ENCODE peak calls at places on chromosomes 11 and 22, in four cellular contexts. One of them, this sample, is unnamed.

GRCh38 chr11:12773591-12773990 is 99.4 kb downstream of the TEAD1 start:
- DNase-seq in fibroblast of pulmonary artery: no peak
- DNase-seq in testis: no peak
- DNase-seq in GM13976: no peak
- DNase-seq in this sample: no peak

GRCh38 chr22:42622061-42622710 is 7.5 kb upstream of the POLDIP3 start:
- DNase-seq in fibroblast of pulmonary artery: no peak
- DNase-seq in testis: no peak
- DNase-seq in GM13976: no peak
- DNase-seq in this sample: no peak

GRCh38 chr11:99234534-99234933 is 213.8 kb downstream of the CNTN5 start:
- DNase-seq in fibroblast of pulmonary artery: no peak
- DNase-seq in testis: no peak
- DNase-seq in GM13976: no peak
- DNase-seq in this sample: no peak

GRCh38 chr11:108534274-108534882 is 36.2 kb upstream of the POGLUT3 start:
- DNase-seq in fibroblast of pulmonary artery: no peak
- DNase-seq in testis: no peak
- DNase-seq in GM13976: no peak
- DNase-seq in this sample: no peak

GRCh38 chr11:11777897-11778296 is 63.9 kb upstream of the USP47 start:
- DNase-seq in fibroblast of pulmonary artery: no peak
- DNase-seq in testis: no peak
- DNase-seq in GM13976: no peak
- DNase-seq in this sample: no peak

GRCh38 chr22:42937164-42937854 is 77.6 kb downstream of the PACSIN2 start:
- DNase-seq in fibroblast of pulmonary artery: peak
- DNase-seq in testis: no peak
- DNase-seq in GM13976: peak
- DNase-seq in this sample: no peak

GRCh38 chr11:111911563-111912401 is at the start of gene CRYAB:
- DNase-seq in fibroblast of pulmonary artery: peak
- DNase-seq in testis: peak
- DNase-seq in GM13976: no peak
- DNase-seq in this sample: peak

GRCh38 chr22:45159652-45160462 is 3.9 kb upstream of the NUP50 start:
- DNase-seq in fibroblast of pulmonary artery: peak
- DNase-seq in testis: no peak
- DNase-seq in GM13976: no peak
- DNase-seq in this sample: no peak

GRCh38 chr11:17382046-17382728 is 6.3 kb downstream of the KCNJ11 start:
- DNase-seq in fibroblast of pulmonary artery: no peak
- DNase-seq in testis: no peak
- DNase-seq in GM13976: no peak
- DNase-seq in this sample: no peak

GRCh38 chr22:17734197-17734596 is 40.1 kb downstream of the BID start:
- DNase-seq in fibroblast of pulmonary artery: peak
- DNase-seq in testis: no peak
- DNase-seq in GM13976: peak
- DNase-seq in this sample: no peak

GRCh38 chr22:21778705-21779363 is 43.2 kb upstream of the YPEL1 start:
- DNase-seq in fibroblast of pulmonary artery: peak
- DNase-seq in testis: peak
- DNase-seq in GM13976: no peak
- DNase-seq in this sample: peak

GRCh38 chr11:115134886-115135285 is 369.3 kb downstream of the CADM1 start:
- DNase-seq in fibroblast of pulmonary artery: no peak
- DNase-seq in testis: no peak
- DNase-seq in GM13976: no peak
- DNase-seq in this sample: no peak

GRCh38 chr22:43226368-43226979 is 39.5 kb upstream of the TTLL12 start:
- DNase-seq in fibroblast of pulmonary artery: peak
- DNase-seq in testis: peak
- DNase-seq in GM13976: no peak
- DNase-seq in this sample: no peak

GRCh38 chr22:49969751-49970527 is 9.4 kb downstream of the PIM3 start:
- DNase-seq in fibroblast of pulmonary artery: no peak
- DNase-seq in testis: no peak
- DNase-seq in GM13976: no peak
- DNase-seq in this sample: no peak

GRCh38 chr11:67288452-67289225 is 464 bp upstream of the ANKRD13D start:
- DNase-seq in fibroblast of pulmonary artery: peak
- DNase-seq in testis: peak
- DNase-seq in GM13976: peak
- DNase-seq in this sample: no peak

GRCh38 chr11:86978756-86979608 is 23.8 kb upstream of the FZD4 start:
- DNase-seq in fibroblast of pulmonary artery: peak
- DNase-seq in testis: no peak
- DNase-seq in GM13976: peak
- DNase-seq in this sample: no peak

GRCh38 chr11:107018902-107019493 is 722 bp upstream of the GUCY1A2 start:
- DNase-seq in fibroblast of pulmonary artery: peak
- DNase-seq in testis: peak
- DNase-seq in GM13976: peak
- DNase-seq in this sample: no peak

GRCh38 chr11:48099916-48100446 is 116.6 kb upstream of the OR4B1 start:
- DNase-seq in fibroblast of pulmonary artery: no peak
- DNase-seq in testis: no peak
- DNase-seq in GM13976: no peak
- DNase-seq in this sample: no peak

GRCh38 chr11:133810766-133811165 is 34.5 kb downstream of the SPATA19 start:
- DNase-seq in fibroblast of pulmonary artery: no peak
- DNase-seq in testis: no peak
- DNase-seq in GM13976: no peak
- DNase-seq in this sample: no peak

GRCh38 chr11:121366970-121367369 is 74.4 kb downstream of the SC5D start:
- DNase-seq in fibroblast of pulmonary artery: no peak
- DNase-seq in testis: no peak
- DNase-seq in GM13976: no peak
- DNase-seq in this sample: no peak

GRCh38 chr22:24189249-24190158 is 8.2 kb downstream of the SUSD2 start:
- DNase-seq in fibroblast of pulmonary artery: peak
- DNase-seq in testis: peak
- DNase-seq in GM13976: peak
- DNase-seq in this sample: peak

GRCh38 chr11:113977701-113978100 is 2.8 kb downstream of the HTR3A start:
- DNase-seq in fibroblast of pulmonary artery: no peak
- DNase-seq in testis: no peak
- DNase-seq in GM13976: no peak
- DNase-seq in this sample: no peak

GRCh38 chr22:38657248-38657909 is 941 bp downstream of the CBY1 start:
- DNase-seq in fibroblast of pulmonary artery: peak
- DNase-seq in testis: peak
- DNase-seq in GM13976: peak
- DNase-seq in this sample: no peak

GRCh38 chr11:129163714-129164164 is 28.4 kb downstream of the ARHGAP32 start:
- DNase-seq in fibroblast of pulmonary artery: no peak
- DNase-seq in testis: no peak
- DNase-seq in GM13976: no peak
- DNase-seq in this sample: no peak

GRCh38 chr22:22348127-22348814 is 103.7 kb downstream of the VPREB1 start:
- DNase-seq in fibroblast of pulmonary artery: no peak
- DNase-seq in testis: peak
- DNase-seq in GM13976: no peak
- DNase-seq in this sample: no peak

GRCh38 chr22:29183971-29184595 is 21.6 kb upstream of the EMID1 start:
- DNase-seq in fibroblast of pulmonary artery: no peak
- DNase-seq in testis: no peak
- DNase-seq in GM13976: no peak
- DNase-seq in this sample: no peak

GRCh38 chr11:34345012-34345804 is 12.6 kb downstream of the ABTB2 start:
- DNase-seq in fibroblast of pulmonary artery: peak
- DNase-seq in testis: no peak
- DNase-seq in GM13976: no peak
- DNase-seq in this sample: no peak

GRCh38 chr22:44666207-44666585 is 35.8 kb upstream of the PRR5 start:
- DNase-seq in fibroblast of pulmonary artery: no peak
- DNase-seq in testis: no peak
- DNase-seq in GM13976: no peak
- DNase-seq in this sample: peak

GRCh38 chr11:35343033-35343598 is 76.2 kb downstream of the SLC1A2 start:
- DNase-seq in fibroblast of pulmonary artery: no peak
- DNase-seq in testis: no peak
- DNase-seq in GM13976: no peak
- DNase-seq in this sample: no peak

GRCh38 chr11:126733685-126734084 is 266.9 kb downstream of the KIRREL3 start:
- DNase-seq in fibroblast of pulmonary artery: no peak
- DNase-seq in testis: no peak
- DNase-seq in GM13976: no peak
- DNase-seq in this sample: no peak

GRCh38 chr11:118618991-118619375 is 11.6 kb downstream of the PHLDB1 start:
- DNase-seq in fibroblast of pulmonary artery: peak
- DNase-seq in testis: peak
- DNase-seq in GM13976: no peak
- DNase-seq in this sample: no peak

DNA sequence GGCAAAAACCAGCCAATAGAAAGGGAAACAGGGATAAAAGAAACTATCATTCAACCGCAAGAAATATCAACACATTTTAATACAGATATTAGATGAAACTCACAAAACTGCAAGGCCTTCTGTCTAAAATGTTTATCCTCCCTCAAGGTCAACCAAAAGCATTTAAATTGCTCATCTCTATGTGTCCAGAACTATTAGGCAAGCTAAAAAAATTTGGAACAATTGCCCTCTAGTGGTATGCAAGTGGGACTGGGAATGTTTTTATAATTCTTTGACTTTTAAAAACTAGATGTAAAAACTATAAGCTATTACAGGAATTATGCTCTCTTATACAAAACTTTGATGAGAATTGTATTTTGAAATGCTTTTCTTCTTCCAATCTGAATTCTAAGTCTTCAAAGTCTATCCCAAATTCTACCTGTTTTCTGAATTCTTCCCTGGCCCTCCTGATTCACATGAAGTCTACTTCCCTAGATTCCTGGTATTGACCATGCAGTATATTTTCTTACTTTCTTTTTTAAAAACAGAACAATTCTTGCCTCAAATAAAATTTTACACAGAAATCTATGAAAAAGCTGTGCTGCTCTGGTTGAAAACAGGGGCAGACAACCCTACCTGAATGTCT is 4.9 kb downstream of the CWC15 start:
- DNase-seq in fibroblast of pulmonary artery: peak
- DNase-seq in testis: no peak
- DNase-seq in GM13976: no peak
- DNase-seq in this sample: peak
- TF ChIP-seq CTCF in fibroblast of pulmonary artery: peak
- TF ChIP-seq CTCF in testis: peak
- TF ChIP-seq CTCF in GM13976: peak
- TF ChIP-seq CTCF in this sample: peak

GRCh38 chr11:119878990-119879389 is 150.0 kb upstream of the NECTIN1 start:
- DNase-seq in fibroblast of pulmonary artery: no peak
- DNase-seq in testis: no peak
- DNase-seq in GM13976: no peak
- DNase-seq in this sample: no peak
- TF ChIP-seq CTCF in fibroblast of pulmonary artery: no peak
- TF ChIP-seq CTCF in testis: no peak
- TF ChIP-seq CTCF in GM13976: no peak
- TF ChIP-seq CTCF in this sample: no peak

DNA sequence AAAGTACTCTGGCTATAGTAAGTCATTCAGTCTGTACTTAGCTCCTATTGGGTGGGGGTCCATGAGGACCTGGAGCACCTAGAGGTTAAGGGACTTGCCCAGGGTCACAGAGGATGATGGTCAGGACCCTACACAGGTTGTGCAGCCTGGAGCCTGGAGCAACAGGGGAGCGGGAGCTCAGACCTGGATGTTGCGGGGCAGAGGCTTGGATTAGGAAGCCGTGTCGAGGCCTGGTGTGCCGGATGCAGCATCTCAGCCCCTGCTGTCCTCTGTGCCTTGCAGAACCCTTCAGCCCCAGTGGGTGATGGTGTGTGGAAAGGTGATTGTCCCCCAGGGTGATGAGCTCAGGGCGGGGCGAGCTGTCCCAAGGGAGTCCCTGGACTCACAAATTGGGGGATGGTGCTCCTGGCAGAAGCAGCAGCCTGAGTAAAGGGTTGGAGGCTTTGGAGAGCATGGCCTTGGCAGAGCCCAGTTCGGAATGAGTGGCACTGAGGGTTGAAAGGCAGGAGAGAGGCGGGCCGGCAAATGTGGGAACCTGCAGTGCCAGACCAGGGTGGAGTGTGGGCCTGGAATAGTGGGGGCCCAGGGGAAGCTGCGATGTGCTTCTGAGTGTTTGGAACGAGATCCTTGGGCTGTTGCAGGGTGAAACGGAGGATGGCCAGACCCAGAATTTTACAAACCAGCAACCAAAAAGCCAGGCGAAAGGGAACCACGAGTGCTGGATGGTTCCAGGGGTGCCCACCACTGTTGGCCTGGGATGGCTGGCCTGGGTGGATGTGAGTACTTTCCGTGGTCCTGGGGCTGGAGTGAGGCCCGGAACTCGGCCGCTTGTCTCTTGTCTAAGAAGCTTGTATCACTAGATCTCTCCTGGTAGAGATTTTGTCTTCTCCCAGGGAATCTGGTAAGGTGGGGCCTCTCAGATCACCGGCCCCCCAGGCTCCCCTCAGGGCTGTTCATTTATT is 2.9 kb downstream of the TPCN2 start:
- DNase-seq in fibroblast of pulmonary artery: no peak
- DNase-seq in testis: no peak
- DNase-seq in GM13976: no peak
- DNase-seq in this sample: no peak
- TF ChIP-seq CTCF in fibroblast of pulmonary artery: no peak
- TF ChIP-seq CTCF in testis: no peak
- TF ChIP-seq CTCF in GM13976: no peak
- TF ChIP-seq CTCF in this sample: no peak

GRCh38 chr11:94494200-94494545 is 389 bp downstream of the ANKRD49 start:
- DNase-seq in fibroblast of pulmonary artery: no peak
- DNase-seq in testis: no peak
- DNase-seq in GM13976: no peak
- DNase-seq in this sample: no peak

GRCh38 chr11:94493146-94493442 is 550 bp downstream of the MRE11 start:
- DNase-seq in fibroblast of pulmonary artery: no peak
- DNase-seq in testis: no peak
- DNase-seq in GM13976: no peak
- DNase-seq in this sample: no peak

DNA sequence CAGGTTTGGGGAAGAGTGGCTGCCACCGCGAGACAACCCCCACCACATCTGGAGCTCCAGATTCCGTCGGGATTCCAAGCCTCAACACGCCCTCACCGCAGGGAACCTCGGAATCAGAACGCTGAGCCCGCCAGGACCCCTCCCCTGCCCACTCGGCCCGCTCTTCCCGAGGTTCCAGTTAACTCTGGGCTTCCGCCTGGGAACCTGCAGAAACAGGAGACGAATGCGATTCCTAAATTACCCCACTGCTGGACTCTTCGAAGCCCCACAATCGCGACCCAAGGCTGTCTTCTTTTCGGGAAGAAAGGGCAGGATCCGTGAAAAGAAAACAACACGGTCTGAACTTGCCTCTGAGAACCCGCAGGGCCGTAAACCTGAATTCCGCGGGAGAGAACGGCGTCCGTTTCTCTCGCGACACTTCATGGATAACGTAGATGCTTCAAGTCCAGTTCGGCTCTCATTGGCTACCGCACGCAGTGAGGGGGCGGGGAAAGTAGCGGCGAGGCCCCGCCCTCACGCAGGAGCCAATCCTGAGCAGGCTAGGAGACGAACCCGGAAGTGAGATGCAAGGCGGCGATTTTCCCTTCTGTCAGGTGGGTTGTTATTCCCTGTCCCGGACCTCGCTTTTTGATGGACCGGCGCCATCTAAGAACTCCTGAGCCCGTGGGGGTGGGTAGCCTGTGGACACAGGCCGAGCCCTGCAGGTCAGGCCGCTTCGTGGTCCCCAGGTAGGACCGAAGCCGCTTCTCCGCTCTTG is at the start of the genes ANKRD49 and MRE11:
- DNase-seq in fibroblast of pulmonary artery: peak
- DNase-seq in testis: peak
- DNase-seq in GM13976: peak
- DNase-seq in this sample: peak
- TF ChIP-seq CTCF in fibroblast of pulmonary artery: no peak
- TF ChIP-seq CTCF in testis: no peak
- TF ChIP-seq CTCF in GM13976: no peak
- TF ChIP-seq CTCF in this sample: no peak

This sample was measured in AG09319.